ENCODE peak calls at places on chromosome 6, in six cellular contexts. D is retinal pigment epithelial cell, O is glutamatergic neuron, T is ELF-1, Q is GM12864, E is HTR-8/SVneo. L is an unnamed sample.

GRCh38 chr6:125432014-125432413 is 130.2 kb upstream of the HDDC2 start:
- DNase-seq in D (no peak), O (no peak), T (no peak), Q (no peak), E (no peak), L (no peak)

GRCh38 chr6:19438566-19439353 is 398.4 kb upstream of the ID4 start:
- DNase-seq in D (no peak), O (no peak), T (no peak), Q (no peak), E (no peak), L (no peak)

GRCh38 chr6:28719275-28719940 is 193.7 kb downstream of the GPX5 start:
- DNase-seq in D (no peak), O (no peak), T (peak; percentile 57), Q (no peak), E (no peak), L (no peak)

GRCh38 chr6:108031968-108032367 is 42.6 kb downstream of the OSTM1 start:
- DNase-seq in D (no peak), O (no peak), T (no peak), Q (no peak), E (no peak), L (no peak)

GRCh38 chr6:48403587-48403986 is 292.6 kb upstream of the PTCHD4 start:
- DNase-seq in D (no peak), O (no peak), T (no peak), Q (no peak), E (no peak), L (no peak)

GRCh38 chr6:41671376-41671775 is 33.1 kb downstream of the MDFI start:
- DNase-seq in D (no peak), O (no peak), T (no peak), Q (no peak), E (no peak), L (no peak)

GRCh38 chr6:121896363-121896762 is 460.9 kb downstream of the GJA1 start:
- DNase-seq in D (no peak), O (no peak), T (no peak), Q (no peak), E (no peak), L (no peak)

GRCh38 chr6:160420253-160420968 is 72.2 kb downstream of the SLC22A3 start:
- DNase-seq in D (no peak), O (no peak), T (no peak), Q (no peak), E (no peak), L (no peak)

GRCh38 chr6:16564430-16564829 is 196.8 kb downstream of the ATXN1 start:
- DNase-seq in D (no peak), O (no peak), T (no peak), Q (no peak), E (no peak), L (no peak)

GRCh38 chr6:79628466-79629288 is 2.5 kb upstream of the SH3BGRL2 start:
- DNase-seq in D (no peak), O (no peak), T (no peak), Q (no peak), E (no peak), L (no peak)

GRCh38 chr6:163355471-163355991 is 59.0 kb upstream of the QKI start:
- DNase-seq in D (peak; percentile 21), O (no peak), T (peak; percentile 37), Q (no peak), E (peak; percentile 72), L (no peak)

GRCh38 chr6:146914563-146915483 is 289.4 kb upstream of the STXBP5 start:
- DNase-seq in D (peak; percentile 96), O (no peak), T (peak; percentile 55), Q (no peak), E (peak; percentile 55), L (peak; percentile 7)

GRCh38 chr6:106128981-106129761 is 43.0 kb downstream of the PRDM1 start:
- DNase-seq in D (peak; percentile 54), O (no peak), T (no peak), Q (no peak), E (peak; percentile 61), L (peak; percentile 70)

GRCh38 chr6:96499781-96500180 is 21.8 kb upstream of the UFL1 start:
- DNase-seq in D (no peak), O (no peak), T (no peak), Q (no peak), E (no peak), L (no peak)

GRCh38 chr6:157982580-157983438 is 1.1 kb downstream of the SYNJ2 start:
- DNase-seq in D (no peak), O (no peak), T (peak; percentile 62), Q (no peak), E (no peak), L (peak; percentile 75)

GRCh38 chr6:39508513-39508912 is 186.0 kb upstream of the KCNK16 start:
- DNase-seq in D (no peak), O (no peak), T (peak; percentile 70), Q (no peak), E (no peak), L (peak; percentile 66)

GRCh38 chr6:167351656-167352354 is 26.9 kb downstream of the TTLL2 start:
- DNase-seq in D (no peak), O (no peak), T (no peak), Q (peak; percentile 31), E (no peak), L (no peak)

GRCh38 chr6:13924949-13925881 is at the start of gene RNF182:
- DNase-seq in D (no peak), O (no peak), T (peak; percentile 13), Q (no peak), E (no peak), L (peak; percentile 23)

GRCh38 chr6:125009578-125009977 is 47.3 kb downstream of the RNF217 start:
- DNase-seq in D (no peak), O (no peak), T (no peak), Q (no peak), E (no peak), L (no peak)

GRCh38 chr6:6915219-6915618 is 192.5 kb upstream of the RREB1 start:
- DNase-seq in D (no peak), O (no peak), T (no peak), Q (no peak), E (no peak), L (no peak)

GRCh38 chr6:33206864-33207568 is 1.3 kb upstream of the RING1 start:
- DNase-seq in D (no peak), O (no peak), T (no peak), Q (no peak), E (no peak), L (no peak)

GRCh38 chr6:169229611-169230321 is 23.9 kb downstream of the THBS2 start:
- DNase-seq in D (peak; percentile 29), O (no peak), T (no peak), Q (no peak), E (no peak), L (no peak)

GRCh38 chr6:130282234-130282995 is 59.7 kb upstream of the SAMD3 start:
- DNase-seq in D (peak; percentile 14), O (no peak), T (no peak), Q (peak; percentile 18), E (no peak), L (peak; percentile 25)

GRCh38 chr6:139376054-139376355 is 1.6 kb upstream of the CITED2 start:
- DNase-seq in D (no peak), O (no peak), T (no peak), Q (no peak), E (no peak), L (no peak)

GRCh38 chr6:89034586-89035251 is 45.8 kb upstream of the PNRC1 start:
- DNase-seq in D (no peak), O (no peak), T (no peak), Q (no peak), E (no peak), L (no peak)

GRCh38 chr6:116373940-116374339 is 3.2 kb downstream of the DSE start:
- DNase-seq in D (no peak), O (no peak), T (no peak), Q (no peak), E (no peak), L (no peak)

GRCh38 chr6:110617057-110617456 is 140.6 kb upstream of the SLC22A16 start:
- DNase-seq in D (no peak), O (no peak), T (no peak), Q (peak; percentile 34), E (no peak), L (no peak)

GRCh38 chr6:4402477-4402976 is 267.2 kb upstream of the ECI2 start:
- DNase-seq in D (peak; percentile 34), O (no peak), T (no peak), Q (no peak), E (peak; percentile 56), L (no peak)

GRCh38 chr6:36650848-36651247 is 27.7 kb upstream of the CDKN1A start:
- DNase-seq in D (no peak), O (no peak), T (peak; percentile 57), Q (no peak), E (no peak), L (peak; percentile 69)

GRCh38 chr6:10694302-10695085 is at the start of the genes C6orf52 and PAK1IP1:
- DNase-seq in D (peak; percentile 80), O (peak; percentile 87), T (peak; percentile 98), Q (peak; percentile 84), E (peak; percentile 96), L (peak; percentile 86)

GRCh38 chr6:5082487-5083306 is 2.4 kb upstream of the PPP1R3G start:
- DNase-seq in D (no peak), O (no peak), T (peak; percentile 83), Q (no peak), E (peak; percentile 94), L (peak; percentile 22)

GRCh38 chr6:131807644-131808459 is at the start of gene ENPP1:
- DNase-seq in D (no peak), O (peak; percentile 76), T (peak; percentile 80), Q (no peak), E (peak; percentile 79), L (peak; percentile 26)

GRCh38 chr6:138341176-138341575 is 36.5 kb upstream of the SMIM28 start:
- DNase-seq in D (no peak), O (no peak), T (no peak), Q (no peak), E (no peak), L (no peak)

GRCh38 chr6:150319924-150320323 is 48.9 kb upstream of the IYD start:
- DNase-seq in D (no peak), O (no peak), T (no peak), Q (no peak), E (no peak), L (no peak)

GRCh38 chr6:34491091-34491430 is 25.2 kb downstream of the PACSIN1 start:
- DNase-seq in D (no peak), O (no peak), T (no peak), Q (no peak), E (no peak), L (no peak)

GRCh38 chr6:72657391-72657790 is 35.5 kb downstream of the KCNQ5 start:
- DNase-seq in D (no peak), O (no peak), T (no peak), Q (no peak), E (no peak), L (no peak)

L was measured in SW480.